ENCODE peak calls at places on chromosomes 12 and 14, in five cellular contexts. E is psoas muscle; P is effector memory CD4-positive, alpha-beta T cell; W is body of pancreas; X is tibial artery. Y is an unnamed sample. For H3K9me3, the result is how much of the 10 kb centered on the place peaks cover.

GRCh38 chr12:109549613-109550309 is 23.5 kb downstream of the MMAB start:
- DNase-seq in E (no peak), P (no peak), W (no peak), X (no peak), Y (no peak)

GRCh38 chr12:88934163-88934747 is 354.0 kb upstream of the KITLG start:
- DNase-seq in E (no peak), P (no peak), W (no peak), X (no peak), Y (peak)

GRCh38 chr14:66359500-66359899 is 126.7 kb upstream of the CCDC196 start:
- DNase-seq in E (no peak), P (no peak), W (no peak), X (no peak), Y (peak)

GRCh38 chr14:92577321-92577742 is 63.8 kb downstream of the RIN3 start:
- DNase-seq in E (no peak), P (no peak), W (no peak), X (no peak), Y (no peak)

GRCh38 chr14:51883232-51883631 is 22.8 kb downstream of the GNG2 start:
- DNase-seq in E (no peak), P (no peak), W (no peak), X (no peak), Y (no peak)

GRCh38 chr12:116916714-116917114 is 6.0 kb downstream of the FBXW8 start:
- DNase-seq in E (no peak), P (peak), W (no peak), X (no peak), Y (peak)

GRCh38 chr12:11638271-11638916 is 11.1 kb upstream of the ETV6 start:
- DNase-seq in E (no peak), P (no peak), W (no peak), X (no peak), Y (no peak)

GRCh38 chr12:30400349-30400748 is 295.3 kb downstream of the IPO8 start:
- DNase-seq in E (no peak), P (no peak), W (no peak), X (no peak), Y (no peak)

GRCh38 chr12:12803186-12803585 is 10.0 kb upstream of the DDX47 start:
- DNase-seq in E (peak), P (no peak), W (peak), X (peak), Y (peak)

GRCh38 chr12:125071456-125071855 is 6.2 kb downstream of the AACS start:
- DNase-seq in E (no peak), P (no peak), W (no peak), X (no peak), Y (no peak)

GRCh38 chr14:36019126-36019525 is 157.4 kb downstream of the PTCSC3 start:
- DNase-seq in E (no peak), P (no peak), W (no peak), X (no peak), Y (no peak)

GRCh38 chr12:102964872-102965271 is 7.4 kb downstream of the ASCL1 start:
- DNase-seq in E (no peak), P (no peak), W (peak), X (no peak), Y (no peak)

GRCh38 chr14:29442720-29443119 is 484.9 kb downstream of the PRKD1 start:
- DNase-seq in E (no peak), P (no peak), W (no peak), X (no peak), Y (no peak)

GRCh38 chr12:83896416-83896815 is 1016.2 kb downstream of the SLC6A15 start:
- DNase-seq in E (no peak), P (no peak), W (no peak), X (no peak), Y (no peak)

GRCh38 chr12:67630373-67631088 is 18.0 kb upstream of the DYRK2 start:
- DNase-seq in E (peak), P (peak), W (no peak), X (no peak), Y (no peak)

GRCh38 chr14:73468808-73469386 is 10.6 kb upstream of the NUMB start:
- DNase-seq in E (no peak), P (no peak), W (no peak), X (no peak), Y (no peak)

GRCh38 chr14:47539065-47539464 is 136.3 kb downstream of the MDGA2 start:
- DNase-seq in E (no peak), P (no peak), W (no peak), X (no peak), Y (no peak)

GRCh38 chr14:102502571-102502970 is 7.0 kb downstream of the ANKRD9 start:
- DNase-seq in E (no peak), P (no peak), W (no peak), X (no peak), Y (no peak)

GRCh38 chr12:124947013-124947412 is 32.6 kb upstream of the UBC start:
- DNase-seq in E (no peak), P (no peak), W (no peak), X (no peak), Y (no peak)

GRCh38 chr12:45994736-45995135 is 4.4 kb upstream of the SCAF11 start:
- DNase-seq in E (no peak), P (no peak), W (no peak), X (no peak), Y (no peak)

GRCh38 chr14:68176687-68177086 is 357.1 kb downstream of the RAD51B start:
- DNase-seq in E (no peak), P (no peak), W (no peak), X (no peak), Y (no peak)

GRCh38 chr14:74594021-74594420 is 18.0 kb downstream of the LTBP2 start:
- DNase-seq in E (peak), P (no peak), W (no peak), X (no peak), Y (no peak)

GRCh38 chr14:74599946-74600345 is 12.1 kb downstream of the LTBP2 start:
- DNase-seq in E (peak), P (no peak), W (no peak), X (no peak), Y (no peak)

GRCh38 chr14:74599201-74599809 is 12.7 kb downstream of the LTBP2 start:
- DNase-seq in E (peak), P (no peak), W (no peak), X (peak), Y (no peak)

GRCh38 chr14:74595006-74595735 is 16.9 kb downstream of the LTBP2 start:
- DNase-seq in E (peak), P (no peak), W (no peak), X (peak), Y (no peak)

DNA sequence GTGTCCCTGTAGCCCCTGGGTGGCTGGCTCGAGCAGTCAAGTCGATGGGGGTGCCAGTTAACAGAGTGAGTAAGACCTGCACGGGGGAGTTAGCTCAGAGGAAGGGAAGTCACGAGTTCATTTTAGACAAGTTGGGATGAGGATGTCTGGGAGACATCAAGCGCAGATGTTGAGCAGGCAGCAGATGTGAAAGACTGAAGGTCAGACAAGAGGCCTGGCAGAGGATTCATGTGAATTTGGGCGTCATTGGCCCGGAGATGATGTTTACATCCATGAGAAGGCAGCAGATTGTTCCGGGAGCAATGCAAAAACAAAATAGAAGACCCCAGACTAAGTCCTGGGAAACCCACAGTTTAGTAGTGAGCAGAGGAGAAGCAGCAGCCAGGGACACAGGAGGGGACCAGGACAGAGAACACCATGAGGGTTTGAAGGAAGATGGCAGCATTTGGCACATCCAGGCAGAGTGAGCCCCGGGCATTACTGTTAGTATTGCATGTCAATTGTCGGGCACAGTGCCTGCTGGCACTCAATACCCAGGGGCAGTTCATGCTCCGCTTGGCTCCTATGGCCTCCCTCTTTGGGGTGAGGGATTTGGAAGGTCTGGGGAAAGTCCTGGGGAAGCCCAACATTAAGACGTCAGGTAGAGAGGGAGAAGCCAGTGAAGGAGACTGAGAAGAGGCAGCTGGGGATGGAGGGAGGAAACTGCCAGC is 15.1 kb downstream of the LTBP2 start:
- DNase-seq in E (peak), P (no peak), W (no peak), X (no peak), Y (no peak)
- H3K27ac ChIP-seq in E (no peak), P (no peak), W (no peak), X (peak), Y (no peak)

DNA sequence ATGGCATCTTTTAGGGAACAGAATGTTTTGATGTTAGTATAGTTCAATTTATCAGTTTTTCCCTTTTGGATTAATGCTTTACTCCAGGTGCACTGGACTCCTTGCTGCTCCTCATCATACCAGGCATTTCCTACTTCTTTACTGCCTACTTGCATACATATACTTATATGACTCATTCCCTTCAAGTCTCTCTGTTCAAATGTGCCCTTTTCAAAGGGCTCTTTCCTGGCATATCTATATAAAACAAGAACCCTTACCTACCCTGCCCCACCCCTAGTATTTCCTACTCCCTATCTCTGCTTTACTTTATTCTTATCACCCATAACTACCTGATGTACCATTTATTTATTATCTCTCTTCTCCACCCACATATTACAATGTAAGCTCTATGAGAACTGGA is 90.6 kb downstream of the CAPZA3 start:
- DNase-seq in E (no peak), P (no peak), W (no peak), X (no peak), Y (no peak)
- H3K9me3 ChIP-seq in E (under half), P (under half), W (under half), X (under half), Y (under half)

GRCh38 chr12:55721601-55722213 is 1.5 kb downstream of the RDH5 start:
- DNase-seq in E (peak), P (no peak), W (no peak), X (no peak), Y (no peak)
- H3K27ac ChIP-seq in E (peak), P (no peak), W (peak), X (peak), Y (no peak)

DNA sequence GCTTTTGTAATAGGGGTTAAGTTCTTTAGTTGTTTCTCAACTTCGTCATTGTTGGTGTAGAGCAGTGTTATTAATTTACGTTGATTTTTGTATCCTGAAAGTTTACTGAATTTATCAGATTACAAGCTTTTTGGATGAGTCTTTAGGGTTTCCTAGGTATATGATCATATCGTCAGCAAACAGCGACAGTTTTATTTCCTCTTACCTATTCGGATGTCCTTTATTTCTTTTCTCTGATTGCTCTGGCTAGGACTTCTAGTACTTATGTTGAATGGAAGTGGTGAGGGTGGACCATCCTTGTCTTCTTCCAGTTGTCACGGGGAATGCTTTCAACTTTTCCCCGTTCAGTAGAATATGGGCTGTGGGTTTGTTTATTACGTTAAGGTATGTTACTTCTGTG is 37.8 kb downstream of the AEBP2 start:
- DNase-seq in E (no peak), P (no peak), W (no peak), X (no peak), Y (no peak)
- H3K9me3 ChIP-seq in E (under half), P (under half), W (under half), X (under half), Y (under half)

GRCh38 chr14:69671365-69672050 is 60.1 kb downstream of the SUSD6 start:
- DNase-seq in E (no peak), P (no peak), W (no peak), X (no peak), Y (no peak)
- H3K27ac ChIP-seq in E (no peak), P (no peak), W (no peak), X (no peak), Y (no peak)

GRCh38 chr12:131473261-131473660 is 237.6 kb upstream of the SFSWAP start:
- DNase-seq in E (no peak), P (no peak), W (no peak), X (no peak), Y (no peak)

GRCh38 chr12:131473721-131474709 is 236.9 kb upstream of the SFSWAP start:
- DNase-seq in E (no peak), P (no peak), W (no peak), X (no peak), Y (no peak)

GRCh38 chr12:131482199-131482598 is 228.7 kb upstream of the SFSWAP start:
- DNase-seq in E (no peak), P (no peak), W (no peak), X (no peak), Y (no peak)

GRCh38 chr12:131482686-131483085 is 228.2 kb upstream of the SFSWAP start:
- DNase-seq in E (no peak), P (no peak), W (no peak), X (no peak), Y (no peak)

GRCh38 chr12:131477613-131478012 is 233.3 kb upstream of the SFSWAP start:
- DNase-seq in E (no peak), P (no peak), W (no peak), X (no peak), Y (no peak)
- H3K9me3 ChIP-seq in E (under half), P (under half), W (under half), X (under half), Y (under half)

GRCh38 chr14:76981670-76982069 is 46.8 kb downstream of the IRF2BPL start:
- DNase-seq in E (no peak), P (no peak), W (no peak), X (no peak), Y (no peak)

GRCh38 chr14:76985021-76985420 is 43.5 kb downstream of the IRF2BPL start:
- DNase-seq in E (no peak), P (no peak), W (no peak), X (no peak), Y (no peak)

GRCh38 chr14:76985540-76986260 is 42.8 kb downstream of the IRF2BPL start:
- DNase-seq in E (no peak), P (no peak), W (no peak), X (no peak), Y (peak)

GRCh38 chr14:76986261-76986565 is 42.3 kb downstream of the IRF2BPL start:
- DNase-seq in E (no peak), P (no peak), W (no peak), X (no peak), Y (no peak)

DNA sequence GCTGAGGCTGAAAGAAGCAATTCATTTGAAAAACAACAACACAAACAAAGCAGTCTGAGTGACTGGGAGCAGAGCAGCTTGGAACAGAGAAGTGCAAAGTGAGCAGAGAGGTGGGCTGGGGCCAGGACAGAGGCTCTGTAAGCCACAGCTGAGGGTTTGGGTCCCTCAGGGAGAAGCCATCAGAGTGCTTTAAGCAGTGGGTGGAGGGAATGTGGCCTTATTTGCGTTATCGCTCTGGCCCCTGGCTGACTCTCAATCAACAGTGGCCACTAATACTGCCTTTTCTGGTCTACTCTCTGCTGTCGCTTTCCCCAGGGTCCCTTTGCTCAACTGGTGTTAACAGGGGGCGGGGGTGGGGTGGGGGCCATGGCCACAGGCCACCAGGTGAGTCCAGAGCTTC is 44.2 kb downstream of the IRF2BPL start:
- DNase-seq in E (no peak), P (no peak), W (no peak), X (no peak), Y (no peak)
- H3K27ac ChIP-seq in E (no peak), P (no peak), W (no peak), X (no peak), Y (no peak)

GRCh38 chr12:38123566-38124246 is 192.9 kb upstream of the ALG10B start:
- DNase-seq in E (no peak), P (no peak), W (no peak), X (no peak), Y (no peak)

GRCh38 chr12:38120438-38120837 is 196.1 kb upstream of the ALG10B start:
- DNase-seq in E (no peak), P (no peak), W (no peak), X (no peak), Y (no peak)

GRCh38 chr12:38118632-38119031 is 197.9 kb upstream of the ALG10B start:
- DNase-seq in E (no peak), P (no peak), W (no peak), X (no peak), Y (no peak)

GRCh38 chr12:38124247-38125012 is 192.1 kb upstream of the ALG10B start:
- DNase-seq in E (no peak), P (no peak), W (peak), X (no peak), Y (no peak)
- H3K9me3 ChIP-seq in E (under half), P (under half), W (under half), X (under half), Y (under half)

Y was measured in PC-9.